ENCODE peak calls at places on chromosomes 3 and 15, in six cellular contexts. One of them, this sample, is unnamed.
A peak's percentile ranks its signal among the peaks of the same experiment; 100 is the strongest.

GRCh38 chr3:148735597-148735996 is 37.9 kb downstream of the AGTR1 start:
- DNase-seq in GM23248: peak; percentile 39
- DNase-seq in GM23338: no peak
- DNase-seq in IMR-90: no peak
- DNase-seq in fibroblast of lung: no peak
- DNase-seq in HepG2: no peak
- DNase-seq in this sample: no peak

GRCh38 chr3:50272911-50273688 is 4.2 kb downstream of the SEMA3B start:
- DNase-seq in IMR-90: peak; percentile 62
- DNase-seq in GM23338: peak; percentile 90
- DNase-seq in fibroblast of lung: peak; percentile 66
- DNase-seq in GM23248: peak; percentile 81
- DNase-seq in HepG2: peak; percentile 64
- DNase-seq in this sample: peak; percentile 92

GRCh38 chr3:8246070-8246469 is 255.6 kb upstream of the LMCD1 start:
- DNase-seq in fibroblast of lung: no peak
- DNase-seq in HepG2: no peak
- DNase-seq in IMR-90: no peak
- DNase-seq in GM23248: no peak
- DNase-seq in GM23338: no peak
- DNase-seq in this sample: no peak

GRCh38 chr3:47404955-47405790 is 24.4 kb downstream of the PTPN23 start:
- DNase-seq in IMR-90: no peak
- DNase-seq in HepG2: no peak
- DNase-seq in GM23248: peak; percentile 58
- DNase-seq in fibroblast of lung: peak; percentile 62
- DNase-seq in GM23338: no peak
- DNase-seq in this sample: no peak

GRCh38 chr15:74171965-74172541 is 1.5 kb upstream of the ISLR start:
- DNase-seq in GM23338: no peak
- DNase-seq in IMR-90: no peak
- DNase-seq in HepG2: no peak
- DNase-seq in GM23248: no peak
- DNase-seq in fibroblast of lung: no peak
- DNase-seq in this sample: no peak

GRCh38 chr3:71309342-71309741 is 274.2 kb downstream of the FOXP1 start:
- DNase-seq in fibroblast of lung: no peak
- DNase-seq in HepG2: no peak
- DNase-seq in GM23338: no peak
- DNase-seq in GM23248: peak; percentile 31
- DNase-seq in IMR-90: no peak
- DNase-seq in this sample: no peak

GRCh38 chr15:88529021-88529630 is 17.4 kb downstream of the DET1 start:
- DNase-seq in GM23338: no peak
- DNase-seq in IMR-90: peak; percentile 68
- DNase-seq in fibroblast of lung: peak; percentile 25
- DNase-seq in HepG2: no peak
- DNase-seq in GM23248: peak; percentile 61
- DNase-seq in this sample: no peak

GRCh38 chr3:136351351-136351750 is 101.2 kb downstream of the PCCB start:
- DNase-seq in GM23338: no peak
- DNase-seq in HepG2: no peak
- DNase-seq in IMR-90: peak; percentile 44
- DNase-seq in GM23248: peak; percentile 25
- DNase-seq in fibroblast of lung: no peak
- DNase-seq in this sample: no peak

GRCh38 chr3:7709383-7710082 is 792.1 kb upstream of the LMCD1 start:
- DNase-seq in fibroblast of lung: no peak
- DNase-seq in GM23248: no peak
- DNase-seq in IMR-90: no peak
- DNase-seq in HepG2: no peak
- DNase-seq in GM23338: no peak
- DNase-seq in this sample: no peak

GRCh38 chr15:72319985-72320671 is at the start of gene CELF6:
- DNase-seq in GM23338: peak; percentile 97
- DNase-seq in HepG2: no peak
- DNase-seq in GM23248: peak; percentile 82
- DNase-seq in fibroblast of lung: peak; percentile 77
- DNase-seq in IMR-90: peak; percentile 79
- DNase-seq in this sample: peak; percentile 42

GRCh38 chr3:11602441-11602840 is 41.3 kb downstream of the VGLL4 start:
- DNase-seq in HepG2: no peak
- DNase-seq in IMR-90: no peak
- DNase-seq in GM23248: no peak
- DNase-seq in GM23338: no peak
- DNase-seq in fibroblast of lung: no peak
- DNase-seq in this sample: no peak

GRCh38 chr3:152836269-152836668 is 1.3 kb downstream of the P2RY1 start:
- DNase-seq in IMR-90: no peak
- DNase-seq in fibroblast of lung: no peak
- DNase-seq in HepG2: no peak
- DNase-seq in GM23338: peak; percentile 17
- DNase-seq in GM23248: no peak
- DNase-seq in this sample: no peak

GRCh38 chr15:49255966-49256759 is 86.1 kb downstream of the GALK2 start:
- DNase-seq in fibroblast of lung: peak; percentile 91
- DNase-seq in GM23338: no peak
- DNase-seq in IMR-90: peak; percentile 78
- DNase-seq in GM23248: no peak
- DNase-seq in HepG2: no peak
- DNase-seq in this sample: no peak

DNA sequence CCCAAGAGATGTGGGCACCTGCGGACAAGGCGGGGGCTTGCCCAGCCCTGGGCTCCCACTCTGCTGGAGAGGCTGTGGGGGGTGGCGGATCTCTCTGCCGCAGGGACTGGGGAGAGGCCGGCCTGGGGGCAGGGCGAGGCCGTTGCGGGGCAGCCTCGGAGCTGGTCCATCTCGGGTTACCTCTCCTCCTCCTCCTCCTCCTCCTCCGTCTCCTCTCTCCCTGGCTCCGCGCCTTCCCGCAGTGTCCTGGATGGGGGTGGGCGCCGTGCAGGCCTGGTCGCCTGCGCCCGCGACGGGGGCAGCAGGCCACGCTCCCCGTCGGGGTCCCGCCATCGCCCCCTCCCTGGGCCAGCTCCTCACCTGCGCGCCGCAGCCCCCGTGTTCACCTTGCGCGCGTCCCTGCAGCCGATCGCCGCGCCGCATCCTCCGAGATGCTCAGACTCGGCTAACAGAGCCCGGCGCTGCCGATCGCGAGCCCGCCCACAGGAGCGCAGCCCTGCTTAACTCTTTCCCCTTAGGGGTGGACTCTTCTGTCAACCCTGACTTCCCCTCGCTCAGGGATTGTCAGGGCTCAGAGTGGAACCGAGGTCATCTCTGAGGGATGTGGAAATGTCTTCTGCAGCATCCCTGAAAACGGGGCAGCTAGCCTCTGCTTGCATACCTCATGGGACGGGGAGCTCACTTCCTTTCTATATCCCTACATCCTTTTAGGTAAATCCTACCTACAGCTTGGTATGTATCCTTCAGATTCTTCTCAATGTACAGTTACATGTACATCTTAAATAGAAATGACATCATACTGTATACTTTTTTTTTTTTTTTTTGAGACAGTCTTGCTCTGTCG is at the start of gene PRRT3:
- DNase-seq in fibroblast of lung: peak; percentile 42
- DNase-seq in HepG2: no peak
- DNase-seq in GM23338: peak; percentile 88
- DNase-seq in GM23248: peak; percentile 78
- DNase-seq in IMR-90: peak; percentile 30
- DNase-seq in this sample: peak; percentile 58
- H3K4me3 ChIP-seq in fibroblast of lung: peak within 1 kb of the TSS; percentile 69
- H3K4me3 ChIP-seq in HepG2: no peak within 1 kb of the TSS
- H3K4me3 ChIP-seq in GM23338: peak within 1 kb of the TSS; percentile 88
- H3K4me3 ChIP-seq in GM23248: peak within 1 kb of the TSS; percentile 74
- H3K4me3 ChIP-seq in IMR-90: peak within 1 kb of the TSS; percentile 72
- H3K4me3 ChIP-seq in this sample: peak within 1 kb of the TSS; percentile 73

DNA sequence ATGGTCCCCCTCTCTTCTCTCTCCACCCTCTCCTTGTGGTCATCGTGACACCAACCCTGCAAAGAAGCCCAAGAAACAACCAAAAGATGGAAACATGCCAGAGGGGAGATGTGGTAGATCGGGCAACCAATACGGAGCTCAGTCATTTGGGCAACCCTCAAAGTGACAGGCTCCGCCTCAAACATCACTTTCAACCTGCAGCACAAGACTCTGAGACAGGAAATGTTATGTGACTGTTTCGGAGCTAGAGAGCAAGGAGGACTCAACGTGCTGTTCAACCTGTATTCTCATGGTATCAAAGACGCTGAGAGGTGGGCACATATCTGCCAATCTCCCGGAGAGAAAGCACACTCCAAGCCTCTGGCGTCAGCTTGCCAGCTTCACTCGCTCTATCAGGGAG is 28.5 kb upstream of the B3GNT5 start:
- DNase-seq in IMR-90: no peak
- DNase-seq in fibroblast of lung: no peak
- DNase-seq in HepG2: no peak
- DNase-seq in GM23338: no peak
- DNase-seq in GM23248: no peak
- DNase-seq in this sample: no peak
- H2AFZ ChIP-seq in IMR-90: no peak overlapping the region
- H2AFZ ChIP-seq in fibroblast of lung: no peak overlapping the region
- H2AFZ ChIP-seq in HepG2: no peak overlapping the region
- H2AFZ ChIP-seq in GM23338: no peak overlapping the region
- H2AFZ ChIP-seq in GM23248: no peak overlapping the region
- H2AFZ ChIP-seq in this sample: no peak overlapping the region

GRCh38 chr15:76429661-76430060 is 93.1 kb downstream of the ISL2 start:
- DNase-seq in fibroblast of lung: no peak
- DNase-seq in HepG2: no peak
- DNase-seq in GM23338: no peak
- DNase-seq in GM23248: no peak
- DNase-seq in IMR-90: no peak
- DNase-seq in this sample: no peak

GRCh38 chr15:76426941-76427340 is 90.4 kb downstream of the ISL2 start:
- DNase-seq in IMR-90: no peak
- DNase-seq in GM23248: no peak
- DNase-seq in HepG2: no peak
- DNase-seq in fibroblast of lung: no peak
- DNase-seq in GM23338: no peak
- DNase-seq in this sample: no peak

GRCh38 chr15:76431936-76432335 is 95.4 kb downstream of the ISL2 start:
- DNase-seq in IMR-90: peak; percentile 22
- DNase-seq in GM23248: peak; percentile 7
- DNase-seq in fibroblast of lung: no peak
- DNase-seq in GM23338: peak; percentile 17
- DNase-seq in HepG2: no peak
- DNase-seq in this sample: no peak

GRCh38 chr15:76433798-76434400 is 97.3 kb downstream of the ISL2 start:
- DNase-seq in HepG2: no peak
- DNase-seq in GM23248: peak; percentile 39
- DNase-seq in IMR-90: peak; percentile 9
- DNase-seq in GM23338: peak; percentile 28
- DNase-seq in fibroblast of lung: no peak
- DNase-seq in this sample: peak; percentile 12

GRCh38 chr15:76432604-76433003 is 96.0 kb downstream of the ISL2 start:
- DNase-seq in IMR-90: no peak
- DNase-seq in GM23338: no peak
- DNase-seq in fibroblast of lung: no peak
- DNase-seq in GM23248: no peak
- DNase-seq in HepG2: no peak
- DNase-seq in this sample: no peak
- H3K4me2 ChIP-seq in IMR-90: no peak overlapping the region
- H3K4me2 ChIP-seq in GM23338: no peak overlapping the region
- H3K4me2 ChIP-seq in fibroblast of lung: no peak overlapping the region
- H3K4me2 ChIP-seq in GM23248: no peak overlapping the region
- H3K4me2 ChIP-seq in HepG2: no peak overlapping the region
- H3K4me2 ChIP-seq in this sample: no peak overlapping the region

GRCh38 chr3:58013973-58014649 is 5.9 kb downstream of the FLNB start:
- DNase-seq in GM23338: no peak
- DNase-seq in IMR-90: peak; percentile 90
- DNase-seq in fibroblast of lung: peak; percentile 86
- DNase-seq in HepG2: no peak
- DNase-seq in GM23248: peak; percentile 98
- DNase-seq in this sample: no peak
- H3K4me3 ChIP-seq in GM23338: no peak overlapping the region
- H3K4me3 ChIP-seq in IMR-90: no peak overlapping the region
- H3K4me3 ChIP-seq in fibroblast of lung: no peak overlapping the region
- H3K4me3 ChIP-seq in HepG2: no peak overlapping the region
- H3K4me3 ChIP-seq in GM23248: peak overlapping the region; percentile 37
- H3K4me3 ChIP-seq in this sample: no peak overlapping the region

GRCh38 chr3:164048451-164048850 is 1029.8 kb downstream of the SI start:
- DNase-seq in fibroblast of lung: no peak
- DNase-seq in GM23248: no peak
- DNase-seq in HepG2: no peak
- DNase-seq in IMR-90: no peak
- DNase-seq in GM23338: no peak
- DNase-seq in this sample: no peak
- H2AFZ ChIP-seq in fibroblast of lung: no peak overlapping the region
- H2AFZ ChIP-seq in GM23248: no peak overlapping the region
- H2AFZ ChIP-seq in HepG2: no peak overlapping the region
- H2AFZ ChIP-seq in IMR-90: no peak overlapping the region
- H2AFZ ChIP-seq in GM23338: no peak overlapping the region
- H2AFZ ChIP-seq in this sample: no peak overlapping the region

GRCh38 chr15:40320409-40320808 is 3.1 kb upstream of the INAFM2 start:
- DNase-seq in IMR-90: no peak
- DNase-seq in GM23338: no peak
- DNase-seq in HepG2: peak; percentile 29
- DNase-seq in fibroblast of lung: no peak
- DNase-seq in GM23248: no peak
- DNase-seq in this sample: no peak
- H3K4me2 ChIP-seq in IMR-90: no peak overlapping the region
- H3K4me2 ChIP-seq in GM23338: no peak overlapping the region
- H3K4me2 ChIP-seq in HepG2: no peak overlapping the region
- H3K4me2 ChIP-seq in fibroblast of lung: no peak overlapping the region
- H3K4me2 ChIP-seq in GM23248: no peak overlapping the region
- H3K4me2 ChIP-seq in this sample: no peak overlapping the region

DNA sequence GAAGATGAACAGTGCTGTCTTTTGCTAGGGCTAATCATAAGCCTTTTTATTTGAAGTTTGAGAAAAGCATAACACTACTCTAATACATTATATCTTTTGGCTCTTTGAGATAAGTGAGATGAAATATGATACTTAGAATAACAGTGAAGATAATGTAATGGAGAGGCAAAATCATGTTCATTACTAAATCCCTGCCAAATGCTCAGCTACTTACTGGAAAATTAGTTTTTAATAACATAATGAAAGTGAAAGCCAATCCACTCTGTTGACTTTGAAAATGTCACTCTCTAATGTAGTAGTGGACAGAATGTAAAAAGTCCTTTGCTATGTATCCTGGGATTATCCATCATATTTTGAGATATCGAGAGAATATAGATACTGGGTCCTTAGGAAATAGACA is 35.9 kb upstream of the MYH15 start:
- DNase-seq in GM23248: no peak
- DNase-seq in fibroblast of lung: peak; percentile 44
- DNase-seq in HepG2: no peak
- DNase-seq in IMR-90: peak; percentile 4
- DNase-seq in GM23338: no peak
- DNase-seq in this sample: no peak
- H3K4me3 ChIP-seq in GM23248: no peak overlapping the region
- H3K4me3 ChIP-seq in fibroblast of lung: peak overlapping the region; percentile 50
- H3K4me3 ChIP-seq in HepG2: no peak overlapping the region
- H3K4me3 ChIP-seq in IMR-90: no peak overlapping the region
- H3K4me3 ChIP-seq in GM23338: no peak overlapping the region
- H3K4me3 ChIP-seq in this sample: no peak overlapping the region

DNA sequence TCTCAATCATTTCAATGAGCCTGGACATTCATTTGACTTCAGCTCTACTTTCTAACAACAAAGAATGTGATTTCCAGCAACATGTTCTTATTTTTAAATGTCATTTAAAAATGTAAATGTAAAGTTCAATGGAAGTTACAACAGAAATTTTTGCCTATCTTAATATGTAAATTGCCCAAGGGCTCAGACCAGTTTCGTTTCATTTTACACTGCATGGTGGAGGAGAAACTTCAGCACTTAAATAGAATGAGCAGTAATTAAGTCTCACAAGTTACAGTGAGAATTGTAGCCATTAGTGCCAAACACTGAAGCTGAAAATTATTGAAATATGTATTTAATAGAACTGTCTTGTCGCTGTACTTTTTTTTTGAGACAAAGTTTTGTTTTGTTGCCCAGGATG is 8.2 kb upstream of the CCDC54 start:
- DNase-seq in GM23338: no peak
- DNase-seq in fibroblast of lung: no peak
- DNase-seq in HepG2: no peak
- DNase-seq in GM23248: peak; percentile 20
- DNase-seq in IMR-90: no peak
- DNase-seq in this sample: no peak
- H2AFZ ChIP-seq in GM23338: no peak overlapping the region
- H2AFZ ChIP-seq in fibroblast of lung: peak overlapping the region; percentile 23
- H2AFZ ChIP-seq in HepG2: no peak overlapping the region
- H2AFZ ChIP-seq in GM23248: peak overlapping the region; percentile 64
- H2AFZ ChIP-seq in IMR-90: no peak overlapping the region
- H2AFZ ChIP-seq in this sample: no peak overlapping the region

This sample was measured in PC-3.